ENCODE peak calls at places on chromosomes 13 and 19, in four cellular contexts. N is SW480, Z is cardiac muscle cell, I is hepatic stellate cell. K is an unnamed sample.

GRCh38 chr13:39311619-39312018 is 273.4 kb downstream of the NHLRC3 start:
- DNase-seq in N (no peak), Z (peak; percentile 61), I (peak; percentile 2), K (peak; percentile 13)

GRCh38 chr19:48121909-48122371 is 11.3 kb upstream of the PLA2G4C start:
- DNase-seq in N (no peak), Z (peak; percentile 33), I (no peak), K (no peak)

GRCh38 chr13:114145256-114145655 is 12.8 kb upstream of the RASA3 start:
- DNase-seq in N (no peak), Z (no peak), I (no peak), K (no peak)

GRCh38 chr19:50837300-50837699 is 3.9 kb upstream of the KLK15 start:
- DNase-seq in N (no peak), Z (no peak), I (no peak), K (no peak)

GRCh38 chr13:66864627-66865026 is 365.5 kb downstream of the PCDH9 start:
- DNase-seq in N (no peak), Z (no peak), I (no peak), K (no peak)

GRCh38 chr19:49691243-49692101 is 556 bp downstream of the CPT1C start:
- DNase-seq in N (no peak), Z (peak; percentile 86), I (peak; percentile 97), K (no peak)

GRCh38 chr13:111115841-111116500 is 861 bp downstream of the ARHGEF7 start:
- DNase-seq in N (peak; percentile 18), Z (peak; percentile 77), I (peak; percentile 90), K (no peak)

GRCh38 chr19:1880611-1881392 is 4.5 kb downstream of the ABHD17A start:
- DNase-seq in N (no peak), Z (no peak), I (no peak), K (no peak)

GRCh38 chr13:78680064-78680463 is 21.1 kb upstream of the OBI1 start:
- DNase-seq in N (no peak), Z (no peak), I (no peak), K (no peak)

GRCh38 chr19:33393286-33394005 is 19.9 kb downstream of the CEBPG start:
- DNase-seq in N (no peak), Z (no peak), I (no peak), K (no peak)

GRCh38 chr19:4115818-4116385 is 8.0 kb downstream of the MAP2K2 start:
- DNase-seq in N (no peak), Z (no peak), I (no peak), K (no peak)

GRCh38 chr19:38063921-38064320 is 156.9 kb downstream of the SIPA1L3 start:
- DNase-seq in N (no peak), Z (no peak), I (no peak), K (no peak)

GRCh38 chr13:77810430-77810829 is 108.2 kb downstream of the EDNRB start:
- DNase-seq in N (no peak), Z (peak; percentile 39), I (no peak), K (peak; percentile 4)

GRCh38 chr19:3338541-3339181 is 27.7 kb upstream of the NFIC start:
- DNase-seq in N (no peak), Z (no peak), I (peak; percentile 32), K (no peak)

GRCh38 chr13:25171517-25172302 is at the start of gene AMER2:
- DNase-seq in N (no peak), Z (peak; percentile 38), I (no peak), K (no peak)

GRCh38 chr13:109254271-109254670 is 532.1 kb downstream of the IRS2 start:
- DNase-seq in N (no peak), Z (no peak), I (no peak), K (no peak)

GRCh38 chr19:52992109-52993004 is 21.4 kb upstream of the ERVV-1 start:
- DNase-seq in N (no peak), Z (peak; percentile 23), I (peak; percentile 5), K (no peak)

GRCh38 chr13:70856706-70857105 is 748.5 kb upstream of the KLHL1 start:
- DNase-seq in N (peak; percentile 58), Z (no peak), I (no peak), K (no peak)

GRCh38 chr13:28322256-28322895 is 172.6 kb downstream of the FLT1 start:
- DNase-seq in N (no peak), Z (no peak), I (no peak), K (no peak)

GRCh38 chr13:34179481-34179880 is 361.5 kb downstream of the RFC3 start:
- DNase-seq in N (no peak), Z (no peak), I (no peak), K (no peak)

GRCh38 chr13:52862358-52863206 is 14.1 kb upstream of the PCDH8 start:
- DNase-seq in N (no peak), Z (peak; percentile 8), I (no peak), K (no peak)

GRCh38 chr19:53333071-53333465 is 481 bp upstream of the ZNF845 start:
- DNase-seq in N (no peak), Z (no peak), I (peak; percentile 23), K (no peak)

GRCh38 chr19:33458807-33459206 is 62.8 kb downstream of the PEPD start:
- DNase-seq in N (no peak), Z (no peak), I (no peak), K (no peak)

GRCh38 chr19:45071969-45072790 is 4.1 kb downstream of the ZNF296 start:
- DNase-seq in N (no peak), Z (no peak), I (no peak), K (no peak)

GRCh38 chr13:40254394-40254793 is 412.0 kb downstream of the FOXO1 start:
- DNase-seq in N (no peak), Z (no peak), I (no peak), K (no peak)